ENCODE peak calls at places on chromosome 7, in seven cellular contexts. G is CD4-positive, alpha-beta T cell; I is left lung; H is heart left ventricle; J is body of pancreas; T is bronchial epithelial cell; Y is GM23338. L is an unnamed sample. For H3K27me3, the result is how much of the 10 kb centered on the place peaks cover.

GRCh38 chr7:3162286-3162685 is 118.6 kb upstream of the CARD11 start:
- DNase-seq in H (no peak), I (no peak), Y (peak), T (no peak), G (no peak), J (no peak), L (no peak)

GRCh38 chr7:2892571-2892970 is 48.5 kb upstream of the GNA12 start:
- DNase-seq in H (no peak), Y (no peak), J (no peak), I (no peak), T (no peak), G (no peak), L (no peak)

GRCh38 chr7:19421871-19422270 is 276.6 kb upstream of the FERD3L start:
- DNase-seq in H (no peak), Y (no peak), G (no peak), T (no peak), I (no peak), J (no peak), L (no peak)

GRCh38 chr7:105164751-105165150 is 150.7 kb downstream of the KMT2E start:
- DNase-seq in I (no peak), G (no peak), T (no peak), J (no peak), Y (no peak), H (no peak), L (no peak)

GRCh38 chr7:9083837-9084236 is 650.4 kb downstream of the NXPH1 start:
- DNase-seq in T (no peak), J (no peak), Y (no peak), G (no peak), I (no peak), H (no peak), L (no peak)

GRCh38 chr7:74418538-74418937 is 35.2 kb upstream of the GTF2IRD1 start:
- DNase-seq in I (no peak), G (no peak), Y (no peak), J (no peak), T (no peak), H (no peak), L (no peak)

GRCh38 chr7:6160191-6160623 is 112.2 kb downstream of the CYTH3 start:
- DNase-seq in G (no peak), J (peak), I (no peak), H (peak), Y (peak), T (peak), L (peak)

GRCh38 chr7:76332073-76332472 is 26.7 kb downstream of the YWHAG start:
- DNase-seq in J (no peak), H (no peak), T (no peak), Y (no peak), G (no peak), I (no peak), L (no peak)

GRCh38 chr7:36653671-36654355 is 70.5 kb downstream of the AOAH start:
- DNase-seq in H (no peak), J (no peak), T (no peak), I (no peak), G (no peak), Y (peak), L (no peak)

GRCh38 chr7:75937958-75938786 is 23.2 kb downstream of the POR start:
- DNase-seq in J (peak), Y (no peak), T (no peak), G (no peak), I (peak), H (peak), L (peak)

GRCh38 chr7:122337011-122337410 is 32.5 kb upstream of the FEZF1 start:
- DNase-seq in J (no peak), Y (no peak), I (no peak), H (no peak), G (no peak), T (no peak), L (no peak)

GRCh38 chr7:101635484-101635883 is 6.4 kb upstream of the MYL10 start:
- DNase-seq in T (no peak), Y (no peak), I (no peak), H (no peak), G (no peak), J (peak), L (peak)

DNA sequence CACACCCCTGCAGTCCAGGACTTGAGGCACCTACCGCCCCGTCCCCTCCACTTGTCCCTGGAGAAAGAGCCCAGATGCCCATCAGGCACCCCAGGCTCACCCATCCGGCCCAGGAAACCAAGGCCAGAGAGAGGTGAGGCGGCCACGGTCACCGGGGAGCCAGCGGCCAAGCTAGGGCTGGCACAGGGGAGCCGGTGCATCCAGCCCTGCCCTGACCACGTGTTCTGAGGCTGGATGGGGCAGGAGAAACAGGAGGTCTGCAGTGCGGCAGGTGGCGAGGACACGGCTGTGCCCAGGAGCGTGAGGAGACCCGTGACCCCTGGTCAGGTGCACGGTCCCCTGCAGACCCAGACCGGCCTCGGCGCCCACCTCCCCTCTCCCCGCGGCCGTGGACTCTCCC is 27.6 kb downstream of the UNCX start:
- DNase-seq in J (no peak), T (no peak), G (no peak), I (no peak), H (no peak), Y (no peak), L (no peak)
- H3K27me3 ChIP-seq in J (under half), T (under half), G (under half), I (half or more), H (under half), Y (under half), L (under half)

GRCh38 chr7:47571355-47572100 is 10.4 kb downstream of the TNS3 start:
- DNase-seq in H (peak), G (no peak), Y (no peak), T (peak), I (peak), J (peak), L (peak)
- TF ChIP-seq CTCF in H (no peak), G (no peak), Y (no peak), T (peak), I (no peak), J (peak), L (no peak)

DNA sequence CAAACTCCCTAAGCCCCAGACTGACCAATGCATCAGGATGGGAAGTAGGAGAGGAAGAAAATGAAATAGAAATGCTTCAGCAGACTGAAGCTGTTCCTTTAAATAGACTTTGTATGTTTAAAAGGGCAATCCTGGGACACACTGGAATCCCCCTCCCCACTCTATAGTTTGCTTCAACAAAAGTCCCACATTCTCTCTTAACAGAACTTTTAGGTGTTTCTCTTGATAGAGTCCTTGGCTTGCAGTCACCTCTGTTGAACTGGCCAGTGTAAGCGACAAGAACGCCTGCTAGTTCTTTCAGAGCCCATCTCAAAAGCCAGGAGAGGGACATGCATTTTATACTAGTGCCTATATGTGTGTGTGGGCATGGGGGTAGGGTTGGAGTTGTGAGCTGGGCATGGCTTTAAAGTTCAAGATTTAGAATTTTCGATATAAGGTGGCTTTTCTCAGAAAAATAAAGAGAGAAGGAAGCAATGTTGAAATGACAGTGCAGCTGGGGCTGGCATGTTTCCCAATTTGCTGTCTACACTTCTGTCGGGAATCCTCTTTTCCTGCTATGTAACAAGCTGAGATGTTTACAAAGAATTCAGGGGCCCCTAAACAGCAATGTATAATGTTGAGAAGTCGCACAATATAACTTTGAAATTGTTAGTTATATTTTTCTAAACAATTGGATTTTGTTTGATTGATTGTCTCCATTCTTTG is 2.1 kb downstream of the TBX20 start:
- DNase-seq in I (no peak), G (no peak), Y (peak), T (no peak), H (no peak), J (no peak), L (no peak)
- H3K27me3 ChIP-seq in I (half or more), G (half or more), Y (half or more), T (half or more), H (under half), J (under half), L (half or more)

GRCh38 chr7:14924398-14924797 is 21.8 kb upstream of the DGKB start:
- DNase-seq in G (no peak), J (no peak), I (no peak), H (no peak), T (peak), Y (no peak), L (no peak)
- TF ChIP-seq CTCF in G (no peak), J (no peak), I (no peak), H (no peak), T (no peak), Y (no peak), L (no peak)

DNA sequence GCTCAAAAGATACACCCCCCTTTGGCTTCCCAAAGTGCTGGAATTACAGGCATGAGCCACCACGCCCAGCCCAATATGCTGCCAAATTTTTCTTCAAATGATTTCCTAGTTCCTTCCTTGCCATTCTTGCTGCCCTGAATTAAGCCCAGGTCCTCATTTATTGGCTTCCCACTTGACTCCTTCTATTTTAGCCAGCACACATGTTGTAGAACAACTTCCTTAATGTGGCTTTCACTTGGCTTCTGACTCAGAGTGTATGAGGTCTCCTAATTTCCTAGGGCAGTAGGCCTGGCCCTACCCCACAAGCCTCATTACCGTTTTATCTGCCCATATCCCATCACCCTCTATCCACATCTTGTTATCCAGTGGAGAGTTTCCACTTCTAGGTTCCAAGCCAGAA is 21.8 kb upstream of the HIPK2 start:
- DNase-seq in I (no peak), Y (no peak), T (no peak), H (no peak), G (no peak), J (peak), L (no peak)
- H3K27me3 ChIP-seq in I (under half), Y (under half), T (under half), H (under half), G (under half), J (under half), L (under half)

GRCh38 chr7:155804897-155805825 is 7.1 kb downstream of the SHH start:
- DNase-seq in G (peak), H (peak), Y (peak), J (peak), T (peak), I (peak), L (no peak)
- TF ChIP-seq CTCF in G (peak), H (peak), Y (peak), J (peak), T (peak), I (no peak), L (no peak)

GRCh38 chr7:131944556-131945069 is 388.2 kb upstream of the PODXL start:
- DNase-seq in Y (no peak), H (no peak), J (no peak), I (no peak), T (no peak), G (no peak), L (no peak)

GRCh38 chr7:131943616-131944015 is 387.2 kb upstream of the PODXL start:
- DNase-seq in G (no peak), H (no peak), I (no peak), J (no peak), T (no peak), Y (no peak), L (no peak)

GRCh38 chr7:131945313-131945831 is 388.9 kb upstream of the PODXL start:
- DNase-seq in H (peak), J (peak), I (no peak), Y (peak), T (no peak), G (no peak), L (peak)

GRCh38 chr7:131947661-131948060 is 391.2 kb upstream of the PODXL start:
- DNase-seq in T (no peak), J (no peak), Y (no peak), G (no peak), H (no peak), I (no peak), L (no peak)

GRCh38 chr7:131945948-131946525 is 389.6 kb upstream of the PODXL start:
- DNase-seq in J (no peak), T (no peak), I (no peak), H (no peak), Y (peak), G (no peak), L (no peak)
- H3K27me3 ChIP-seq in J (under half), T (under half), I (under half), H (under half), Y (under half), G (under half), L (under half)